ENCODE peak calls at places on chromosome 2, in four cellular contexts. C is B cell, Z is astrocyte, E is fibroblast of the aortic adventitia. X is an unnamed sample.
A peak's percentile ranks its signal among the peaks of the same experiment; 100 is the strongest.

GRCh38 chr2:174342600-174343342 is 8.0 kb downstream of the SP9 start:
- DNase-seq in E (no peak), C (peak; percentile 40), Z (no peak), X (no peak)

GRCh38 chr2:38230756-38231155 is 146.3 kb downstream of the ATL2 start:
- DNase-seq in C (no peak), E (no peak), Z (no peak), X (no peak)

GRCh38 chr2:197950754-197951153 is 146.4 kb downstream of the PLCL1 start:
- DNase-seq in Z (no peak), E (no peak), C (no peak), X (peak; percentile 20)

GRCh38 chr2:6826081-6826913 is 39.4 kb downstream of the CMPK2 start:
- DNase-seq in C (no peak), Z (peak; percentile 67), E (peak; percentile 68), X (peak; percentile 60)

GRCh38 chr2:213934560-213934959 is 476.3 kb upstream of the VWC2L start:
- DNase-seq in Z (peak; percentile 1), C (peak; percentile 25), E (peak; percentile 35), X (peak; percentile 18)

GRCh38 chr2:74747411-74748080 is 86.4 kb upstream of the HK2 start:
- DNase-seq in Z (peak; percentile 14), E (peak; percentile 73), C (no peak), X (peak; percentile 82)

GRCh38 chr2:126513033-126513432 is 142.9 kb upstream of the GYPC start:
- DNase-seq in E (no peak), Z (no peak), C (no peak), X (no peak)

GRCh38 chr2:182890305-182890704 is 23.9 kb upstream of the FRZB start:
- DNase-seq in C (no peak), Z (no peak), E (no peak), X (no peak)

GRCh38 chr2:3633089-3633981 is 24.7 kb upstream of the ALLC start:
- DNase-seq in C (no peak), E (peak; percentile 22), Z (peak; percentile 20), X (peak; percentile 12)

GRCh38 chr2:69162121-69162520 is 149.1 kb downstream of the ANTXR1 start:
- DNase-seq in C (no peak), E (no peak), Z (peak; percentile 10), X (no peak)
- TF ChIP-seq CTCF in C (no peak), E (no peak), Z (no peak), X (no peak)

GRCh38 chr2:145753209-145753608 is 1233.3 kb upstream of the ZEB2 start:
- DNase-seq in Z (no peak), E (no peak), C (no peak), X (no peak)
- TF ChIP-seq CTCF in Z (no peak), E (no peak), C (no peak), X (no peak)

GRCh38 chr2:238141541-238142318 is 3.3 kb downstream of the KLHL30 start:
- DNase-seq in E (no peak), Z (no peak), C (no peak), X (peak; percentile 36)

GRCh38 chr2:238138331-238139102 is at the start of gene KLHL30:
- DNase-seq in E (no peak), C (no peak), Z (no peak), X (no peak)

GRCh38 chr2:238139141-238139840 is 823 bp downstream of the KLHL30 start:
- DNase-seq in C (no peak), E (no peak), Z (no peak), X (no peak)

GRCh38 chr2:238140721-238141540 is 2.5 kb downstream of the KLHL30 start:
- DNase-seq in C (no peak), E (no peak), Z (no peak), X (no peak)

GRCh38 chr2:238139841-238140439 is 1.5 kb downstream of the KLHL30 start:
- DNase-seq in E (no peak), Z (no peak), C (no peak), X (no peak)
- TF ChIP-seq CTCF in E (no peak), Z (no peak), C (no peak), X (no peak)

GRCh38 chr2:162587653-162588052 is 243.7 kb downstream of the GCA start:
- DNase-seq in E (no peak), Z (no peak), C (no peak), X (no peak)
- TF ChIP-seq CTCF in E (no peak), Z (no peak), C (no peak), X (no peak)

DNA sequence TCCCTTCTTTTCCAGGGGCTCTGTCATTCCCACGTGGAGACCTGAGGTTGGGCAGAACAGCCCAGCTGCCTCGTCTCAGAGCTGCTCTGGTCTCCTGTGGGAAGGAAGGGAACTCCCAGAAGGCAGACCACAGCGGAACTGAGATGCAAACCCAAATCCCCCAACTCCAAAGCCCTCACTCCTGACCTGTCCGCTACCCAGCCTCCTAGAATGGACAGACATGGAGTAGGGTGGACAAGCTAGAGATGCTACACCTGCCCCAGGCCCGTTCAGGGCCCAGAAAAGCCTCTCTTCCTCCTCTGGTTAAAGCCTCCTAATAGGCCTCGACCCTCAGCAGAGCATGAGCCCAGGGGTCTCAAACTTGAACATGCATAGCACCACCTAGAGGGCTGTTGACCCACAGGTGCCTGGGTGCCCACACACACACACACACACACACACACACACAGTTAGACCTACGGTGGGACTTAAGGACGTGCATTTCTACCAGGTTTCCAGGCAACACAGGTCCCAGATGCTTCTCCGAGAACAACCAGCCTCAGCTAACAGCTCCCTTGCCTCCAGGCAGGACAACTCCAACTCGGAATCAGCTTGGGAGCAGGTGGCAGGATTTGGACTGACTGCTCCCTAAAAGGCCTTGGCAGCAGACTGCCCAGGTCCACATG is 93.5 kb downstream of the TNS1 start:
- DNase-seq in C (no peak), Z (no peak), E (no peak), X (no peak)
- TF ChIP-seq CTCF in C (no peak), Z (no peak), E (no peak), X (no peak)

GRCh38 chr2:203469554-203469953 is 65.5 kb downstream of the RAPH1 start:
- DNase-seq in Z (no peak), E (no peak), C (no peak), X (no peak)
- TF ChIP-seq CTCF in Z (no peak), E (no peak), C (no peak), X (no peak)